ENCODE peak calls at places on chromosomes 16 and 17, in four cellular contexts. L is trophoblast cell, B is H1, E is mesendoderm. G is an unnamed sample. For H3K79me2, the result is how much of the 10 kb centered on the place peaks cover.

GRCh38 chr17:51852603-51853002 is 305.9 kb downstream of the CA10 start:
- DNase-seq in L (no peak), B (no peak), E (no peak), G (no peak)

GRCh38 chr16:70593544-70593943 is 52.8 kb upstream of the IL34 start:
- DNase-seq in L (no peak), B (no peak), E (no peak), G (no peak)

GRCh38 chr17:3532106-3532858 is 25.3 kb downstream of the TRPV3 start:
- DNase-seq in L (no peak), B (no peak), E (no peak), G (peak)

GRCh38 chr17:77952368-77952767 is 6.1 kb upstream of the TNRC6C start:
- DNase-seq in L (no peak), B (no peak), E (no peak), G (no peak)

GRCh38 chr17:75783069-75783783 is 1.4 kb upstream of the UNK start:
- DNase-seq in L (peak), B (no peak), E (peak), G (no peak)

GRCh38 chr17:65975878-65976277 is 216.1 kb downstream of the CEP112 start:
- DNase-seq in L (no peak), B (no peak), E (peak), G (no peak)

GRCh38 chr17:81821603-81822311 is 11.3 kb downstream of the MCRIP1 start:
- DNase-seq in L (peak), B (no peak), E (peak), G (peak)

GRCh38 chr16:23509763-23510153 is 536 bp downstream of the GGA2 start:
- DNase-seq in L (no peak), B (no peak), E (peak), G (no peak)

GRCh38 chr17:37220609-37220953 is 155.2 kb upstream of the C17orf78 start:
- DNase-seq in L (peak), B (no peak), E (peak), G (peak)

GRCh38 chr16:23640669-23640958 is 496 bp downstream of the PALB2 start:
- DNase-seq in L (no peak), B (peak), E (peak), G (no peak)

GRCh38 chr17:48023408-48024148 is 14.0 kb downstream of the COPZ2 start:
- DNase-seq in L (peak), B (peak), E (peak), G (peak)

GRCh38 chr16:5065368-5065767 is 388 bp downstream of the C16orf89 start:
- DNase-seq in L (no peak), B (no peak), E (no peak), G (no peak)
- H4K8ac ChIP-seq in L (no peak), B (peak), E (no peak), G (no peak)

GRCh38 chr16:84941916-84942315 is 69.4 kb downstream of the ZDHHC7 start:
- DNase-seq in L (peak), B (no peak), E (peak), G (no peak)

GRCh38 chr16:84942786-84943185 is 68.5 kb downstream of the ZDHHC7 start:
- DNase-seq in L (peak), B (no peak), E (no peak), G (no peak)

GRCh38 chr16:84937196-84937935 is 74.0 kb downstream of the ZDHHC7 start:
- DNase-seq in L (no peak), B (no peak), E (no peak), G (no peak)

GRCh38 chr16:84943620-84944019 is 67.7 kb downstream of the ZDHHC7 start:
- DNase-seq in L (no peak), B (no peak), E (no peak), G (no peak)

DNA sequence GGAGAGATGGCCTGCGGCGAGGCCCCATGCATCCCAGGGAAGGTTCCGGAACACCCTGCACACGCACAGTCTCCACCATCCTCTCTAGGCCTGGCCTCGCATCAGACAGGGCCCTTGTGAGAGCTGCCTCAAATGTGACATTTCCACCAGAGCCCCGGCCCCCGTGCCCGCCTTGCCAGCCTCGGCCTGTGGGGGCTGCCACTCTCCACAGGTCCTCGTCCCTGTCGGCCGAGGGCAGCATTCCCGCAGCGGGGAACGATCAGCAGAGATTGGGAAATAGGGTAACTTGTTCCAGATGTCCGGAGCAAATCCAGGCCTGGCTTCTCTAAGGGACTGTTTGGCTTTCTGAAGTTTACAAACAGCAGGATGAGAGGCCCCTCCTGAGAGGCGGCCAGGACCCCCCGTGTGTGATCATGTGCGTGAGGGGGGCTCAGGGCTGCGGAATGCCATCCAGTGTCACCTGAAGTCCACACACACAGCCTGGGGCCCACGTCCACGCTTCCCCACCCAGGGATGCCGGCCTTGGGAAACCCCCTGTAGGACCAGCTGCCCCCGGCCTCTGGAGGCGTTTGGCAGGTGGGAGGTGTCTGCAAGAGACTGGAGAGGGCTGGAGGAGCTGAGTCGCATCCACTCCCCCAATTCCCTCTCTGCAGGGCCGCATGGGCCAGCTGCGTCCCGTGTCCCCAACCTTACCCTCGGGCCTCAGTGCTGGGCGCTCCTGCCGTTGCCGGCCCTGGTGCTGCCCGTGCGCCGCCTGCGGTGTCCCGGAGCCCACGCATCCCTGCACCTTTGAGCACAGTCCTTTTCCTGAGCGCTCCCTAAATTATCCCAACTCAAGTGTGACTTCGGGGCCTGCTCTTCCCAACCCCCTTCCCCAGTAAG is 70.4 kb downstream of the ZDHHC7 start:
- DNase-seq in L (no peak), B (no peak), E (no peak), G (no peak)
- H3K27ac ChIP-seq in L (peak), B (no peak), E (no peak), G (no peak)

GRCh38 chr17:58369214-58370031 is 17.4 kb upstream of the SUPT4H1 start:
- DNase-seq in L (no peak), B (no peak), E (no peak), G (no peak)

GRCh38 chr17:58368860-58369213 is 16.8 kb upstream of the SUPT4H1 start:
- DNase-seq in L (no peak), B (no peak), E (no peak), G (no peak)

GRCh38 chr17:58370309-58370708 is 18.3 kb upstream of the SUPT4H1 start:
- DNase-seq in L (no peak), B (no peak), E (no peak), G (no peak)

GRCh38 chr17:58371300-58371950 is 19.4 kb upstream of the SUPT4H1 start:
- DNase-seq in L (peak), B (no peak), E (no peak), G (no peak)

DNA sequence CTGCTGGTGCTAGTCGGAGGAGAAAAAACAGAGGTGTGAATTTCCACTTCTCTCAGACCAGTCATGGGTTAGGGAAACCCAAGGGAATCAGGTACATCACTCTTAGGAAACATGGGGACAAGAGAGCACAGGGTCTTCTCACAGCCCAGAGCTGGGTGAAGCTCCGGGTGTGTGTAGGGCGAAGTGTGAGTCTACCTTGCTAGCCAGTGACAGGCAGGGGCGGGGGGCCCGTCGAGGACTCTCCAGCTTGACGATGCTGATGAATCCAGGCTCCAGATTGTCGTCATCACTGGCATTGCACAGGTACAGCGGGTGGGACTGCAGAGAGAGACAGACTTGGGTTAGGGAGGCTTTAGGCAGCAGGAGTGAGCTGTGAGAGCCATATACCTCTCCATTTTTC is 18.7 kb upstream of the SUPT4H1 start:
- DNase-seq in L (no peak), B (no peak), E (no peak), G (no peak)
- H3K79me2 ChIP-seq in L (under half), B (under half), E (under half), G (under half)

DNA sequence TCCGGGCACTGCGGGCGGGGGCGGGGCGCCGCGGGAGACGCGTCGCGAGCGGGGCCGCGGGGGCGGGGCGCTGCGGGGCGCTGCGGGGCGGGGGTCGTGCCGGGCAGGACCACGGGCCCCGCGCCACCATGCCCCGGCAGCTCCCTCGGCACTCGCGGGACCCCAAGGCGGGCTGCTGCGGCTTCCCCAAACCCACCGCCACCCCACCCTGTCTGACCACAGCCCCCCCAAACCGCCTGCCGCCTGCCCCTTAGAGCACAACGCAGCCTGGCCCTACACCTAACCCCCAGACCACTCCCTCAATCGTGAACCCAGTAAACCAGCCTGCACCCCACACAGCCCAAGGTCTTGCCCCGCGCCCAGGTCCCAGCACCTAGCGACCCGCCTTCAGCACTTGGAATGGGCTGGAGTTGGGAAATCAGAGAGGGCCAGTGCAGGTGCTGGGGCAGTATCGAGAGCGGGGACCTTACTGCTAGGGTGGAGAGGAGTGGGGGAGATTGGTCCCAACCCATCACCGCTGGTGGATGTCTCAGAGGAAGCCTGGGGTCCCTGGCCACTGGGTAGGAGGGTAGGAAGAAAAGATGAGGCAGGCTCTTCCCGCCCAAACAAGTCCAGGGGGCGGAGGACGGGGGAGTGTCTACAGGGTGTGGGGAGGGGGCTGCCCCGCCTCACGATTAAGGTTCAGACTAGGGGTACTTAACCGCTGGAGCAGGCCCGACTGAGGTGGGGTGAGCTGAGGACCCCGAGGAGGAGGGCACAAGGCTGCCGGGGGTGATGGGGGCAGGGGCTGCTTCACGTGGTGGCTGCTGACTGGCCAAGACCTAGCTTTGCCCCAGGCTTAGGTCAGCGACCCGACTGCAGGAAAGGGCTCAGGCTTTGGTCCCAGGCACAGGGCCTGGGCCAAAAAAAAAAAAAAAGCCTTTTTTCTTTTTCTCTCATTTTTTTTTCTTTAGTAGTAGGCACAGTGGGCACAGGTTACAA is 539 bp upstream of the VAMP2 start:
- DNase-seq in L (peak), B (peak), E (peak), G (peak)
- H4K8ac ChIP-seq in L (peak), B (peak), E (peak), G (no peak)

G was measured in H9.